ENCODE peak calls at places on chromosomes 11 and 22, in four cellular contexts. I is A549, S is K562, U is endothelial cell of umbilical vein. P is an unnamed sample.

GRCh38 chr11:9688716-9689511 is 25.0 kb downstream of the SWAP70 start:
- DNase-seq in S (peak), U (peak), I (no peak), P (peak)

GRCh38 chr11:68959465-68960298 is 21.1 kb downstream of the MRGPRD start:
- DNase-seq in U (no peak), I (no peak), S (no peak), P (no peak)

GRCh38 chr11:118230088-118230487 is 5.3 kb upstream of the JAML start:
- DNase-seq in U (no peak), I (no peak), S (no peak), P (no peak)

GRCh38 chr11:94557992-94558391 is 9.2 kb upstream of the PIWIL4 start:
- DNase-seq in I (no peak), S (no peak), U (no peak), P (no peak)

GRCh38 chr11:43376594-43376993 is 17.9 kb downstream of the TTC17 start:
- DNase-seq in S (no peak), U (peak), I (peak), P (peak)

GRCh38 chr22:39266398-39267030 is 21.7 kb upstream of the PDGFB start:
- DNase-seq in S (peak), U (no peak), I (no peak), P (peak)

GRCh38 chr22:45226681-45227186 is 14.0 kb downstream of the KIAA0930 start:
- DNase-seq in S (no peak), U (no peak), I (no peak), P (peak)

GRCh38 chr11:65394125-65394536 is 7.7 kb downstream of the FRMD8 start:
- DNase-seq in I (no peak), U (no peak), S (no peak), P (no peak)

GRCh38 chr11:110838808-110839207 is 126.6 kb upstream of the ARHGAP20 start:
- DNase-seq in U (no peak), S (no peak), I (no peak), P (no peak)

GRCh38 chr11:25566298-25567200 is 765.4 kb upstream of the ANO3 start:
- DNase-seq in I (no peak), S (no peak), U (no peak), P (peak)

GRCh38 chr11:69388661-69389060 is 92.8 kb upstream of the LINC01488 start:
- DNase-seq in U (no peak), S (no peak), I (no peak), P (no peak)

GRCh38 chr11:65150513-65151271 is 16.4 kb upstream of the SYVN1 start:
- DNase-seq in S (peak), U (peak), I (peak), P (peak)

GRCh38 chr11:125192194-125192593 is 27.6 kb downstream of the PKNOX2 start:
- DNase-seq in I (no peak), S (no peak), U (peak), P (no peak)

GRCh38 chr22:42653992-42654391 is 4.8 kb upstream of the CYB5R3 start:
- DNase-seq in I (no peak), S (no peak), U (no peak), P (no peak)

GRCh38 chr22:49305215-49305965 is 522.3 kb downstream of the BRD1 start:
- DNase-seq in I (peak), U (peak), S (peak), P (peak)

GRCh38 chr11:76201056-76201455 is 5.2 kb downstream of the WNT11 start:
- DNase-seq in U (no peak), I (no peak), S (no peak), P (no peak)

GRCh38 chr11:73230931-73231330 is 12.8 kb downstream of the P2RY2 start:
- DNase-seq in I (no peak), S (no peak), U (no peak), P (no peak)

GRCh38 chr11:11010624-11011127 is 152.8 kb upstream of the ZBED5 start:
- DNase-seq in U (peak), S (peak), I (peak), P (no peak)

GRCh38 chr11:67656278-67656922 is 5.9 kb upstream of the ACY3 start:
- DNase-seq in I (peak), U (peak), S (peak), P (peak)

GRCh38 chr11:5992604-5993251 is 5.9 kb upstream of the OR52L1 start:
- DNase-seq in I (peak), S (peak), U (peak), P (peak)

GRCh38 chr11:113253406-113253805 is 61.0 kb upstream of the TTC12 start:
- DNase-seq in U (no peak), S (no peak), I (no peak), P (no peak)

GRCh38 chr11:28756977-28757376 is 648.8 kb downstream of the METTL15 start:
- DNase-seq in U (peak), S (no peak), I (peak), P (no peak)

GRCh38 chr11:126008956-126009355 is 53.7 kb downstream of the CDON start:
- DNase-seq in S (no peak), I (no peak), U (no peak), P (no peak)

GRCh38 chr22:28029201-28029948 is 110.3 kb upstream of the PITPNB start:
- DNase-seq in S (no peak), U (peak), I (peak), P (peak)

GRCh38 chr22:43342347-43343261 is 568 bp downstream of the SCUBE1 start:
- DNase-seq in I (no peak), S (no peak), U (no peak), P (no peak)

GRCh38 chr22:30158277-30158676 is 78.0 kb downstream of the HORMAD2 start:
- DNase-seq in S (no peak), I (no peak), U (no peak), P (no peak)

GRCh38 chr11:7351228-7351627 is 99.5 kb downstream of the SYT9 start:
- DNase-seq in I (no peak), U (no peak), S (no peak), P (no peak)

GRCh38 chr11:7348432-7349298 is 97.0 kb downstream of the SYT9 start:
- DNase-seq in U (no peak), I (no peak), S (no peak), P (no peak)

GRCh38 chr11:7347611-7348431 is 96.1 kb downstream of the SYT9 start:
- DNase-seq in I (no peak), U (no peak), S (no peak), P (no peak)

GRCh38 chr11:7353100-7353499 is 101.4 kb downstream of the SYT9 start:
- DNase-seq in U (peak), I (peak), S (peak), P (peak)
- TF ChIP-seq MYC in U (no peak), I (no peak), S (no peak), P (no peak)

DNA sequence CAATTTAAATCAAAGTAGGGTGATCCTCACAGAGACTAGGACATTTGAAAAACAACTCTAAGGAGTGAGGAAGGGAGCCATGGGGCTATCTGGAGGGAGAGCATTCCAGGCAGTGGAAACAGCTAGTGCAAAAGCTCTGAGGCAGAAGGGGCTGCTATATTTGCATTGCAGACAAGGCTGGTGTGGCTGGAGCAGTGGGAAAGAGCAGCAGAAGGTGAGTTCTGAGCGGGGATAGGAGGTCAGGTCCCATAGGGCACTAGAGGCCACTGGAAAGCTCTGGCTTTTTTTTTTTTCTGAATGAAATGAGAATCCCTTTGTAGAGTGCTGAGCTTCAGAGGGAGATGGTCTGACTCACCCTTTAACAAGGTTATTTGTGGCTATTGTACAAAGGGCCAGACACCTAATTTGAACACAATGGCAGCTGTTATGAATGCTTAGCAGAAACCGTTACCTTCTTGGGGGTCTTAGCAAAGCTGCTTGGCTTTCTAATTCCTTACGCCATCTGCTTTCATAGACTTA is 291.6 kb downstream of the BUD13 start:
- DNase-seq in S (no peak), U (no peak), I (no peak), P (no peak)
- TF ChIP-seq MAX in S (no peak), U (no peak), I (no peak), P (no peak)

GRCh38 chr22:36464715-36465231 is 16.7 kb downstream of the TXN2 start:
- DNase-seq in S (no peak), I (no peak), U (no peak), P (no peak)

GRCh38 chr22:36466258-36466657 is 15.2 kb downstream of the TXN2 start:
- DNase-seq in I (no peak), S (no peak), U (no peak), P (no peak)

GRCh38 chr22:36467042-36467810 is 14.2 kb downstream of the TXN2 start:
- DNase-seq in S (no peak), I (no peak), U (no peak), P (peak)

GRCh38 chr22:36463783-36464184 is 17.7 kb downstream of the TXN2 start:
- DNase-seq in I (no peak), S (no peak), U (peak), P (no peak)

DNA sequence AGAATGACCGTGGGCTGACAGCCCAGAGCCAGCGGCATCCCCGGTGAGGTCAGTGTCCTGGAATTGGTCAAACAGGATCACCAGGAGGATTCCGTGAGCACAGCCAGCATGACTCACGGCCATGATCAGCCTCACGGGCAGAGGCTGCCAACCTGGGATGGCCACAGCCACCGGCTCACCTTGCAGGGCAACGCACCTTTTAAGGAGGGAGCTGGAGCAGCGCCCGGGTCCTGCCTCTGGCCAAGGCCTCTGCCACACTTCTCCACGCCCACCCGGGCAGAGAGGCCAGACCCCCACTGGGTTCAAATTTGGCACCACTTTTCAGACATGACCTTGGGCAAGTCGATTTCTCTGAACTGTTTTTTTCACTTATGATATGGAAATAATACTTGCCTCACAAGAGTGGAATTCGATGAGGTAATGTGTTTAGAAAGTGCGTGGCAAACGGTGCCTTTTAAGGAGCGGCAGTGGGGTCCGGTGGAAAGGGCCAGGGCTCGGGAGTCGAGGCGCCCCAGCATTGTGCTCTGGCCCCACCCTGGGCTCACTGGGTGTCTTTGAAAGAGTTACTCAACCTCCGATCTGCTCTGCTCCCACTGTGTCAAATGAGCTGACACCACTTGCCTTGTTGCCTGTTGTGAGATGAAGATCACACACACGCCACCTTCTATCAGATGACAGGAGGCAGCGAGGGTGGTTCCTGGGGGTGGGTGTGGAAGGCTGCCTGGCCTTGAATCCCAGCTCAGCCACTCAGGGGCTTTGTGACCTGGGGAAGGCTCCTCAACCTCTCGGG is 16.0 kb downstream of the TXN2 start:
- DNase-seq in I (peak), U (peak), S (no peak), P (peak)
- TF ChIP-seq MYC in I (no peak), U (no peak), S (no peak), P (no peak)

DNA sequence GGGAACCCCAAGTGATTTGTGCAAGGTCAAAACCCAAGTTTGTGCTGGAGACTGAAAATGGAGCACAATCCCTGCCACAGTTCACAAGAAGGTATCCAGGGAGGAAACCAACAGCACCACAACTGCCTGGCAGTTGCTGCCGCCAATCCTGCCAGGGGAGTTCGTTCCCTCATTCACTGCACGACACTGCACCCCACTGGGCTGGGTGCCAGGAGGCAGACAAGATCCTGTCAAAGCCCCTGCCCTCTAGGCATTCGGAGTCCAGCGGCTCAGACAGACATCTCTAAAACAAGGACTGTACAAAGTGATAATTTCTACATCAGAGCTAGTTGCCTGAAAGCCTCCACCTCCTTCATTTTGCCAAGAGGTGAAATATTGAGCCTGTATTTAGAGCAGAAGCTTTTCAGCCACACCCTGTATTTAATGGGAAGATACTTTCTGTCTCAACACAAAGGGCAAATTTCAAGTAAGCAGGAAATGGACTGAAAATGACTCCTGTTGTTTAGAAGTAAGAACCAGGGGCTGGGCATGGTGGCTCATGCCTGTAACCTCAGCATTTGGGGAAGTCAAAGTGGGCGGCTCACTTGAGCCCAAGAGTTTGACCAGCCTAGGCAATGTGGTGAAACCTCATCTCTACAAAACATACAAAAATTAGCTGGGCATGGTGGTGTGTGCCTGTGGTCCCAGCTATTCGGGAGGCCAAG is 277.4 kb upstream of the NARS2 start:
- DNase-seq in U (no peak), S (no peak), I (no peak), P (peak)
- TF ChIP-seq MAX in U (no peak), S (no peak), I (no peak), P (no peak)

DNA sequence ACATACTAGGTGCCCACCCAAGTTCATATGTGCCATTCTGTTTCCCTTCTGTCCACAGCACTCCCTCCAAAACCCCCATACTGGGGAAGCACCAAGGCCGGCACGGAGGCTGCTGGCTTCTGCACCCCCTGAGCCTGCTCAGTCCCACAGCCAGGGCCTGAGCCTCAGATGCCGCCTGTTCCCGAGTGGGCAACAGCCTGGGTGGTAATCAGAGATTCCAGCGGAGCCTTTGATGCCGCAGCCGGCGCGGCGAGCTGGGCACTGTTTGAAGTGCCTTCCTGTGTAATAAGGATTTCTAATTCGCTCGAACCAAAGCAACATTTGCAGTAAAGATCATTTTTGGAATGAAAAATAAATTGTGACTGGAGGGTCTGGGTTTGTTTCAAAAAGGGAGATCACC is 460.3 kb downstream of the SOX6 start:
- DNase-seq in S (no peak), U (no peak), I (no peak), P (no peak)
- TF ChIP-seq MYC in S (no peak), U (no peak), I (no peak), P (no peak)

DNA sequence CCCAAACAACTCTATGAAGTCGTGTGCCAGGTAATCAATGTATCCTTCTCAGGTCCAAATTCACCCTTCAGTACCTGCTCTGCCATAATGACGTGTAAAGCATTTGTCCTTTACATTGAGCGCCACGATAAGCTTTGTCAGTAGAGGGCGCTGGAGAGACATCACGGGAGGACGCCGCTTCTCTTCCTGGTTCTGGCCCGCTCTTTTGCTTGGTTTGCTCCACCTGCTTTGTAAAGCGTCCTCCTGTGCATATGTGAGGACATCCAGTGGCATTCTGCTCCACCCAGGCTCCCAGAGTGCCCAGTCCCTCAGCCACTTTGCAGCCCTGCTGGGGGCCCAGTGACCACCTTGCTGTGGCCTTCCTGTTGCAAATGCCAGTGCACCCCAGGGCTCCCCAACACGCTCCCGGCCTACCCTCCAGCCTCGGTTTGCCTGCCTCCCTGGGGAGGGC is 61.1 kb downstream of the WT1 start:
- DNase-seq in S (peak), U (peak), I (peak), P (peak)
- TF ChIP-seq MAX in S (peak), U (no peak), I (no peak), P (peak)

GRCh38 chr11:35173011-35173511 is 34.1 kb downstream of the CD44 start:
- DNase-seq in U (no peak), S (no peak), I (no peak), P (peak)

GRCh38 chr11:35174666-35175065 is 35.7 kb downstream of the CD44 start:
- DNase-seq in S (no peak), U (peak), I (no peak), P (no peak)

GRCh38 chr11:35170503-35170902 is 31.5 kb downstream of the CD44 start:
- DNase-seq in I (no peak), S (no peak), U (no peak), P (no peak)

GRCh38 chr11:35171226-35171625 is 32.3 kb downstream of the CD44 start:
- DNase-seq in I (no peak), S (no peak), U (no peak), P (no peak)

GRCh38 chr11:35173620-35174278 is 34.8 kb downstream of the CD44 start:
- DNase-seq in S (no peak), U (no peak), I (no peak), P (no peak)
- TF ChIP-seq MYC in S (no peak), U (no peak), I (no peak), P (no peak)